ENCODE peak calls at places on chromosomes 11 and 22, in seven cellular contexts. B is CD4-positive, CD25-positive, alpha-beta regulatory T cell; W is SJSA1; Z is GM23248; F is sigmoid colon; A is thoracic aorta; U is CD8-positive, alpha-beta T cell. E is an unnamed sample.

GRCh38 chr11:118152020-118152551 is 537 bp downstream of the SCN4B start:
- DNase-seq in B (no peak), W (no peak), Z (no peak), F (no peak), A (no peak), U (no peak), E (no peak)

GRCh38 chr11:2691991-2692841 is 7.6 kb downstream of the KCNQ1OT1 start:
- DNase-seq in B (no peak), W (no peak), Z (no peak), F (peak; percentile 40), A (no peak), U (no peak), E (no peak)

GRCh38 chr11:72969894-72970335 is 155.7 kb downstream of the ATG16L2 start:
- DNase-seq in B (no peak), W (no peak), Z (peak; percentile 82), F (no peak), A (no peak), U (no peak), E (peak; percentile 68)

GRCh38 chr11:7600205-7600775 is 73.0 kb downstream of the CYB5R2 start:
- DNase-seq in B (no peak), W (no peak), Z (peak; percentile 79), F (peak; percentile 85), A (no peak), U (no peak), E (peak; percentile 53)

GRCh38 chr22:40120783-40121182 is 56.9 kb upstream of the TNRC6B start:
- DNase-seq in B (no peak), W (no peak), Z (peak; percentile 17), F (no peak), A (no peak), U (no peak), E (no peak)

GRCh38 chr11:120807414-120808150 is 216.3 kb upstream of the TBCEL start:
- DNase-seq in B (no peak), W (peak; percentile 49), Z (peak; percentile 88), F (no peak), A (no peak), U (no peak), E (peak; percentile 91)

GRCh38 chr11:128660957-128661356 is 32.9 kb upstream of the FLI1 start:
- DNase-seq in B (no peak), W (no peak), Z (peak; percentile 6), F (no peak), A (no peak), U (no peak), E (no peak)

GRCh38 chr11:1157645-1158591 is at the start of gene MUC5AC:
- DNase-seq in B (no peak), W (peak; percentile 33), Z (no peak), F (no peak), A (no peak), U (no peak), E (no peak)

GRCh38 chr11:34625576-34625975 is 4.7 kb downstream of the EHF start:
- DNase-seq in B (no peak), W (no peak), Z (no peak), F (no peak), A (no peak), U (no peak), E (no peak)

GRCh38 chr11:67632175-67632981 is 2.6 kb upstream of the NUDT8 start:
- DNase-seq in B (no peak), W (no peak), Z (no peak), F (peak; percentile 61), A (no peak), U (no peak), E (no peak)

GRCh38 chr11:73152086-73152853 is 10.2 kb upstream of the FCHSD2 start:
- DNase-seq in B (no peak), W (no peak), Z (no peak), F (peak; percentile 34), A (no peak), U (no peak), E (no peak)

GRCh38 chr22:29983296-29983917 is 96.9 kb upstream of the HORMAD2 start:
- DNase-seq in B (no peak), W (no peak), Z (no peak), F (no peak), A (no peak), U (no peak), E (no peak)

GRCh38 chr11:94134651-94135512 is 6.2 kb downstream of the PANX1 start:
- DNase-seq in B (no peak), W (peak; percentile 62), Z (peak; percentile 98), F (peak; percentile 87), A (peak; percentile 77), U (no peak), E (peak; percentile 96)

GRCh38 chr11:65685981-65686380 is 23.3 kb upstream of the RELA start:
- DNase-seq in B (no peak), W (no peak), Z (no peak), F (peak; percentile 74), A (no peak), U (no peak), E (no peak)

GRCh38 chr22:49210606-49211005 is 617.1 kb downstream of the BRD1 start:
- DNase-seq in B (no peak), W (peak; percentile 19), Z (no peak), F (peak; percentile 52), A (no peak), U (peak; percentile 1), E (no peak)

GRCh38 chr11:64125676-64126075 is 40.2 kb downstream of the MACROD1 start:
- DNase-seq in B (no peak), W (no peak), Z (no peak), F (no peak), A (no peak), U (no peak), E (no peak)

GRCh38 chr11:6523253-6523652 is 26.2 kb downstream of the DNHD1 start:
- DNase-seq in B (no peak), W (no peak), Z (peak; percentile 84), F (no peak), A (no peak), U (no peak), E (peak; percentile 40)

GRCh38 chr11:8375460-8375859 is 111.8 kb upstream of the LMO1 start:
- DNase-seq in B (no peak), W (no peak), Z (no peak), F (no peak), A (no peak), U (no peak), E (no peak)

GRCh38 chr11:102810943-102811528 is 13.1 kb upstream of the MMP1 start:
- DNase-seq in B (no peak), W (no peak), Z (peak; percentile 55), F (no peak), A (no peak), U (no peak), E (peak; percentile 18)

GRCh38 chr11:68655806-68656205 is 28.5 kb upstream of the GAL start:
- DNase-seq in B (no peak), W (no peak), Z (no peak), F (no peak), A (no peak), U (no peak), E (no peak)

GRCh38 chr11:12430351-12430750 is 53.0 kb downstream of the PARVA start:
- DNase-seq in B (no peak), W (no peak), Z (peak; percentile 79), F (no peak), A (no peak), U (no peak), E (no peak)
- H3K4me3 ChIP-seq in B (no peak overlapping the region), W (no peak overlapping the region), Z (peak overlapping the region; percentile 47), F (no peak overlapping the region), A (peak overlapping the region; percentile 26), U (no peak overlapping the region), E (no peak overlapping the region)

GRCh38 chr22:41445171-41446056 is 1.2 kb downstream of the TOB2 start:
- DNase-seq in B (no peak), W (no peak), Z (peak; percentile 57), F (peak; percentile 76), A (no peak), U (peak; percentile 34), E (no peak)
- H3K27ac ChIP-seq in B (peak overlapping the region; percentile 95), W (peak overlapping the region; percentile 44), Z (peak overlapping the region; percentile 93), F (peak overlapping the region; percentile 99), A (peak overlapping the region; percentile 99), U (peak overlapping the region; percentile 78), E (peak overlapping the region; percentile 93)

DNA sequence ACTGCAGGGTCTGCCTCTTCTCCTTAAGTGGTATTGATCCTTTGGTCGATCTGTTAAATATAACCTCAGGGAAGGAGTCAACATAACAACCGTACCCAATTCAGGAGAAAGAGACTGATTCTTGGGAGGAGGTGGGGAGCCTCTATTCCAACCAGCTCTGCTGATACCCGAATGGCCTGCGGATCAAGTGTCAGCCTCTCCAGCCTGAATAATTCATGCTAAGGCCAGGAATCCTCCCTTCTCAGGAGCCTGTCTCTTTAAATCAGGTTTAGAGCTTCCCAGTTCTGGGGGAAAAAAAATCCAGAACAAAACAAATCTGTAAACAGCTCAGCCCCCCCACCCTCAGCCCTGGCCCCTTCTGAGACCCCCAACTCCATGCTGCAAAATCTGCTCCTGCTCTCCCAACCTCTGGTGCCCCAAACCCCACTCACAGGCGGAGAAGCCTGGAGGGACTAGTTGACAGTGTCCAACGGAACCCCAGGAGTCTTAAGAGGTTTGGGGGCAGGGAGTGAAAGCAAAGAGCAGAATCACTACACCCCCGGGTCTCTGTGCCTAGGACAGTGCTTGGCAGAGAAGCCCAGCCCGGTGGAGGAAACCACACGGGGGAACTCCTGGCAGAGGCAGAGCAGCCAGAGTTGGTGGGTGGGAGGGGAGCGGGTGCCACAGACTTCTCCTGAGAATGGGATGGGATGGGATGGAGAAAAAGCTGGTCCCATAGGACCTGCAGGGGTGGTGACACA is 853 bp upstream of the TPBGL start:
- DNase-seq in B (no peak), W (no peak), Z (no peak), F (no peak), A (no peak), U (no peak), E (no peak)
- H3K27me3 ChIP-seq in B (peaks cover 22% of the 10 kb centered on the region), W (peaks cover 15% of the 10 kb centered on the region), Z (peaks cover 37% of the 10 kb centered on the region), F (peaks cover 42% of the 10 kb centered on the region), A (peaks cover 8% of the 10 kb centered on the region), U (peaks cover 20% of the 10 kb centered on the region), E (peaks cover 19% of the 10 kb centered on the region)

GRCh38 chr22:37267128-37267587 is 15.2 kb upstream of the CYTH4 start:
- DNase-seq in B (peak; percentile 65), W (peak; percentile 61), Z (peak; percentile 57), F (no peak), A (no peak), U (peak; percentile 75), E (no peak)
- H3K4me3 ChIP-seq in B (peak overlapping the region; percentile 84), W (peak overlapping the region; percentile 37), Z (peak overlapping the region; percentile 72), F (peak overlapping the region; percentile 34), A (peak overlapping the region; percentile 64), U (peak overlapping the region; percentile 83), E (peak overlapping the region; percentile 45)

GRCh38 chr22:24591286-24591830 is 1.5 kb downstream of the LRRC75B start:
- DNase-seq in B (no peak), W (no peak), Z (no peak), F (no peak), A (no peak), U (no peak), E (no peak)
- H3K27ac ChIP-seq in B (no peak overlapping the region), W (no peak overlapping the region), Z (no peak overlapping the region), F (peak overlapping the region; percentile 79), A (no peak overlapping the region), U (no peak overlapping the region), E (no peak overlapping the region)

GRCh38 chr11:122976734-122977454 is 4.7 kb downstream of the BSX start:
- DNase-seq in B (no peak), W (no peak), Z (peak; percentile 38), F (no peak), A (no peak), U (no peak), E (no peak)
- H3K27me3 ChIP-seq in B (peaks cover 51% of the 10 kb centered on the region), W (peaks cover 23% of the 10 kb centered on the region), Z (peaks cover 94% of the 10 kb centered on the region), F (peaks cover 71% of the 10 kb centered on the region), A (peaks cover 40% of the 10 kb centered on the region), U (peaks cover 49% of the 10 kb centered on the region), E (peaks cover 77% of the 10 kb centered on the region)

DNA sequence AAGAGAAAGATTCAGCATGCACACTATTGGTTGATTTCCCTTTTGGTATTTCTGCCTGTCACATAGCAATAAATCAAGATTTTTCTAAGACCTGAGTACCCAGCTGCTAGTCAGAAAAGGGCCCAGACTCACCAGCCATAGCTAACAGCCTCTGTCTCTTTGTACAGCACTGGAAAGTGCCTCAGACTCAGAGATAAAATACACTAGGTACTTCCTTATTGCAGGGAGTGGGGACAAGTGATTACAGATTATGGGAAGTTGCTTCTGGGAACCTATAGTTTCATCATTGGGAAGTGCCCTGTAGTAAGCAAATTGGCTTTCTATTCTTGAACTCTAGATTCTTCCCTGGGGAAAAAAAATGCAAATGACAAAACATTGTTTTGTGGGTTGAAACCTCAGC is at the start of gene CASP5:
- DNase-seq in B (no peak), W (no peak), Z (no peak), F (no peak), A (no peak), U (no peak), E (no peak)
- H3K4me3 ChIP-seq in B (no peak within 1 kb of the TSS), W (no peak within 1 kb of the TSS), Z (no peak within 1 kb of the TSS), F (no peak within 1 kb of the TSS), A (no peak within 1 kb of the TSS), U (no peak within 1 kb of the TSS), E (no peak within 1 kb of the TSS)

E was measured in brain microvascular endothelial cell.